ENCODE peak calls at places on chromosome 15, in five cellular contexts. J is neuronal stem cell, X is HuH-7, V is Right ventricle myocardium superior, N is NCI-H1694 treated with DMSO at 0.1 percent for 48 hours. I is an unnamed sample.
A peak's percentile ranks its signal among the peaks of the same experiment; 100 is the strongest.

GRCh38 chr15:57253082-57253481 is 123.2 kb upstream of the CGNL1 start:
- DNase-seq in J (no peak), X (no peak), V (no peak), N (no peak), I (no peak)

GRCh38 chr15:51229907-51230328 is 108.5 kb downstream of the CYP19A1 start:
- DNase-seq in J (peak; percentile 17), X (peak; percentile 21), V (no peak), N (peak; percentile 2), I (no peak)

GRCh38 chr15:33021806-33022389 is 172.6 kb downstream of the FMN1 start:
- DNase-seq in J (peak; percentile 23), X (peak; percentile 28), V (no peak), N (no peak), I (peak; percentile 3)

GRCh38 chr15:70376031-70376928 is 278.6 kb upstream of the TLE3 start:
- DNase-seq in J (no peak), X (no peak), V (no peak), N (no peak), I (no peak)

GRCh38 chr15:62165029-62165792 is at the start of gene C2CD4B:
- DNase-seq in J (peak; percentile 31), X (no peak), V (peak; percentile 76), N (no peak), I (no peak)

GRCh38 chr15:68666812-68667450 is 88.1 kb downstream of the CORO2B start:
- DNase-seq in J (no peak), X (no peak), V (peak; percentile 12), N (no peak), I (no peak)

GRCh38 chr15:71790081-71790480 is 20.3 kb upstream of the NR2E3 start:
- DNase-seq in J (no peak), X (no peak), V (no peak), N (no peak), I (no peak)

GRCh38 chr15:66707310-66708160 is 5.5 kb downstream of the SMAD6 start:
- DNase-seq in J (peak; percentile 60), X (no peak), V (peak; percentile 64), N (peak; percentile 59), I (no peak)

GRCh38 chr15:92845109-92845508 is 55.0 kb upstream of the CHD2 start:
- DNase-seq in J (no peak), X (peak; percentile 36), V (no peak), N (no peak), I (no peak)

GRCh38 chr15:33960160-33960559 is 8.1 kb upstream of the CHRM5 start:
- DNase-seq in J (no peak), X (no peak), V (no peak), N (no peak), I (no peak)

GRCh38 chr15:89328398-89329254 is 6.0 kb downstream of the POLG start:
- DNase-seq in J (no peak), X (no peak), V (no peak), N (no peak), I (no peak)

GRCh38 chr15:40941528-40942336 is 11.5 kb upstream of the CHAC1 start:
- DNase-seq in J (peak; percentile 82), X (peak; percentile 77), V (peak; percentile 88), N (peak; percentile 16), I (no peak)

GRCh38 chr15:45630958-45631691 is 3.7 kb upstream of the SQOR start:
- DNase-seq in J (no peak), X (no peak), V (no peak), N (no peak), I (no peak)

GRCh38 chr15:69094124-69095030 is 66.1 kb upstream of the GLCE start:
- DNase-seq in J (no peak), X (no peak), V (no peak), N (peak; percentile 1), I (no peak)

GRCh38 chr15:73991260-73991659 is 835 bp downstream of the STOML1 start:
- DNase-seq in J (no peak), X (no peak), V (peak; percentile 91), N (no peak), I (no peak)

GRCh38 chr15:23038741-23039150 is 623 bp downstream of the TUBGCP5 start:
- DNase-seq in J (no peak), X (peak; percentile 42), V (no peak), N (peak; percentile 0), I (no peak)

GRCh38 chr15:55588818-55589122 is 625 bp upstream of the PYGO1 start:
- DNase-seq in J (no peak), X (no peak), V (no peak), N (no peak), I (no peak)

GRCh38 chr15:40464595-40465185 is 6.1 kb upstream of the CHST14 start:
- DNase-seq in J (no peak), X (no peak), V (no peak), N (no peak), I (no peak)

GRCh38 chr15:40928975-40929729 is at the start of gene DLL4:
- DNase-seq in J (no peak), X (peak; percentile 89), V (peak; percentile 73), N (peak; percentile 22), I (no peak)

GRCh38 chr15:47363653-47364052 is 353.7 kb upstream of the SEMA6D start:
- DNase-seq in J (no peak), X (no peak), V (no peak), N (no peak), I (no peak)

GRCh38 chr15:74995182-74995778 is at the start of gene SCAMP5:
- DNase-seq in J (peak; percentile 96), X (peak; percentile 98), V (peak; percentile 93), N (peak; percentile 89), I (peak; percentile 86)

GRCh38 chr15:62558640-62559039 is 393.6 kb upstream of the C2CD4B start:
- DNase-seq in J (no peak), X (no peak), V (no peak), N (no peak), I (no peak)

GRCh38 chr15:29528276-29528675 is 258.7 kb upstream of the NSMCE3 start:
- DNase-seq in J (no peak), X (no peak), V (no peak), N (peak; percentile 5), I (no peak)

GRCh38 chr15:67183443-67184169 is 70.9 kb downstream of the AAGAB start:
- DNase-seq in J (no peak), X (no peak), V (no peak), N (no peak), I (no peak)

GRCh38 chr15:87322223-87322622 is 934.3 kb downstream of the NTRK3 start:
- DNase-seq in J (no peak), X (no peak), V (no peak), N (no peak), I (no peak)

GRCh38 chr15:75775296-75776074 is 62.8 kb upstream of the CSPG4 start:
- DNase-seq in J (no peak), X (peak; percentile 44), V (no peak), N (no peak), I (no peak)

GRCh38 chr15:89633585-89633984 is 21.7 kb downstream of the KIF7 start:
- DNase-seq in J (no peak), X (peak; percentile 2), V (no peak), N (no peak), I (no peak)

GRCh38 chr15:77577350-77577749 is 55.4 kb downstream of the LINGO1 start:
- DNase-seq in J (no peak), X (no peak), V (no peak), N (no peak), I (no peak)

GRCh38 chr15:67601008-67601620 is 58.6 kb downstream of the MAP2K5 start:
- DNase-seq in J (no peak), X (no peak), V (no peak), N (no peak), I (no peak)

GRCh38 chr15:100945006-100945405 is 25.8 kb downstream of the LRRK1 start:
- DNase-seq in J (no peak), X (no peak), V (no peak), N (no peak), I (no peak)

GRCh38 chr15:92600902-92601301 is 54.7 kb downstream of the FAM174B start:
- DNase-seq in J (no peak), X (no peak), V (no peak), N (no peak), I (no peak)

GRCh38 chr15:73389539-73389938 is 20.8 kb upstream of the HCN4 start:
- DNase-seq in J (no peak), X (peak; percentile 57), V (no peak), N (no peak), I (no peak)

GRCh38 chr15:37095197-37095992 is 5.0 kb downstream of the MEIS2 start:
- DNase-seq in J (peak; percentile 43), X (no peak), V (peak; percentile 58), N (no peak), I (no peak)

GRCh38 chr15:98868564-98868963 is 139.0 kb downstream of the PGPEP1L start:
- DNase-seq in J (no peak), X (no peak), V (no peak), N (no peak), I (no peak)

I was measured in GM12864.